ENCODE peak calls at places on chromosomes 7 and 10, in five cellular contexts. D, G, L, Q and H are unnamed samples.

GRCh38 chr7:7761340-7761973 is 43.0 kb upstream of the RPA3 start:
- DNase-seq in D (no peak), G (no peak), L (no peak), Q (no peak), H (no peak)

GRCh38 chr10:48801026-48801425 is 116.4 kb downstream of the WDFY4 start:
- DNase-seq in D (no peak), G (no peak), L (no peak), Q (no peak), H (no peak)

GRCh38 chr7:86454753-86455152 is 189.0 kb upstream of the GRM3 start:
- DNase-seq in D (no peak), G (no peak), L (no peak), Q (no peak), H (no peak)

GRCh38 chr7:44824894-44825526 is 22.9 kb downstream of the H2AZ2 start:
- DNase-seq in D (no peak), G (no peak), L (no peak), Q (no peak), H (no peak)

GRCh38 chr7:24885305-24885704 is 94.7 kb downstream of the OSBPL3 start:
- DNase-seq in D (no peak), G (no peak), L (no peak), Q (no peak), H (no peak)

GRCh38 chr10:43294241-43294658 is 27.4 kb upstream of the RASGEF1A start:
- DNase-seq in D (no peak), G (no peak), L (no peak), Q (peak), H (no peak)

GRCh38 chr10:124997791-124998623 is 56.1 kb downstream of the ZRANB1 start:
- DNase-seq in D (peak), G (no peak), L (no peak), Q (peak), H (no peak)

GRCh38 chr10:31962826-31963597 is 34.4 kb upstream of the ARHGAP12 start:
- DNase-seq in D (no peak), G (no peak), L (no peak), Q (no peak), H (no peak)